ENCODE peak calls at places on chromosomes 5 and 9, in eight cellular contexts. C is NCI-H82; Z is stimulated activated CD8-positive, alpha-beta memory T cell treated with anti-CD3 and anti-CD28 coated beads, Interleukin-12 subunit alpha, Interleukin-12 subunit beta, amount 100 ng/mL, for 1 hour; Q is left ventricle myocardium superior; B is tibial artery; N is GM12865; P is WTC11; E is AG20443. T is an unnamed sample.

GRCh38 chr9:1759901-1760300 is 255.2 kb upstream of the SMARCA2 start:
- DNase-seq in Q (no peak), N (peak), E (no peak), Z (no peak), P (no peak), C (no peak), B (no peak), T (no peak)

GRCh38 chr5:1262381-1262780 is 32.5 kb downstream of the TERT start:
- DNase-seq in C (no peak), Q (no peak), Z (no peak), N (no peak), E (no peak), P (no peak), B (no peak), T (no peak)

GRCh38 chr5:177147239-177147638 is 13.7 kb downstream of the NSD1 start:
- DNase-seq in P (no peak), N (no peak), C (no peak), B (no peak), E (peak), Q (no peak), Z (no peak), T (peak)

GRCh38 chr9:88678431-88678830 is 143.5 kb downstream of the NXNL2 start:
- DNase-seq in Q (no peak), E (no peak), N (no peak), C (no peak), P (no peak), B (no peak), Z (no peak), T (no peak)

GRCh38 chr5:61270510-61271165 is 61.4 kb upstream of the ZSWIM6 start:
- DNase-seq in Q (no peak), Z (no peak), N (no peak), B (no peak), E (no peak), P (no peak), C (no peak), T (no peak)

GRCh38 chr9:116697341-116697740 is 10.2 kb downstream of the TRIM32 start:
- DNase-seq in Z (no peak), C (no peak), Q (no peak), B (no peak), P (no peak), N (no peak), E (peak), T (no peak)

GRCh38 chr5:115686692-115687054 is 60.8 kb upstream of the TMED7 start:
- DNase-seq in P (no peak), Q (no peak), C (no peak), Z (no peak), B (no peak), N (no peak), E (peak), T (no peak)

GRCh38 chr5:141001854-141002666 is 35.8 kb downstream of the PCDHAC2 start:
- DNase-seq in P (peak), B (no peak), Z (no peak), N (no peak), E (peak), Q (no peak), C (peak), T (peak)

T was measured in kidney.